ENCODE peak calls at places on chromosome 3, in five cellular contexts. One of them, this sample, is unnamed.

GRCh38 chr3:189267981-189268613 is 96.3 kb downstream of the TPRG1 start:
- DNase-seq in H1: no peak
- DNase-seq in HepG2: peak
- DNase-seq in GM12878: no peak
- DNase-seq in K562: no peak
- DNase-seq in this sample: peak

GRCh38 chr3:47259114-47259513 is 23.5 kb downstream of the KIF9 start:
- DNase-seq in H1: no peak
- DNase-seq in HepG2: no peak
- DNase-seq in GM12878: no peak
- DNase-seq in K562: no peak
- DNase-seq in this sample: no peak

GRCh38 chr3:67386446-67386845 is 268.0 kb downstream of the SUCLG2 start:
- DNase-seq in H1: no peak
- DNase-seq in HepG2: no peak
- DNase-seq in GM12878: no peak
- DNase-seq in K562: no peak
- DNase-seq in this sample: no peak

GRCh38 chr3:140505256-140505655 is 172.6 kb upstream of the TRIM42 start:
- DNase-seq in H1: no peak
- DNase-seq in HepG2: no peak
- DNase-seq in GM12878: peak
- DNase-seq in K562: no peak
- DNase-seq in this sample: no peak

GRCh38 chr3:73094127-73094526 is 32.7 kb downstream of the EBLN2 start:
- DNase-seq in H1: no peak
- DNase-seq in HepG2: peak
- DNase-seq in GM12878: no peak
- DNase-seq in K562: peak
- DNase-seq in this sample: peak

GRCh38 chr3:24583004-24583403 is 88.4 kb upstream of the THRB start:
- DNase-seq in H1: no peak
- DNase-seq in HepG2: peak
- DNase-seq in GM12878: no peak
- DNase-seq in K562: no peak
- DNase-seq in this sample: peak

GRCh38 chr3:134059680-134060560 is 30.2 kb upstream of the SLCO2A1 start:
- DNase-seq in H1: no peak
- DNase-seq in HepG2: peak
- DNase-seq in GM12878: no peak
- DNase-seq in K562: no peak
- DNase-seq in this sample: no peak

GRCh38 chr3:172974969-172975368 is 166.1 kb downstream of the SPATA16 start:
- DNase-seq in H1: no peak
- DNase-seq in HepG2: no peak
- DNase-seq in GM12878: no peak
- DNase-seq in K562: no peak
- DNase-seq in this sample: no peak

GRCh38 chr3:150370982-150371381 is 37.1 kb upstream of the TSC22D2 start:
- DNase-seq in H1: no peak
- DNase-seq in HepG2: no peak
- DNase-seq in GM12878: no peak
- DNase-seq in K562: no peak
- DNase-seq in this sample: no peak

DNA sequence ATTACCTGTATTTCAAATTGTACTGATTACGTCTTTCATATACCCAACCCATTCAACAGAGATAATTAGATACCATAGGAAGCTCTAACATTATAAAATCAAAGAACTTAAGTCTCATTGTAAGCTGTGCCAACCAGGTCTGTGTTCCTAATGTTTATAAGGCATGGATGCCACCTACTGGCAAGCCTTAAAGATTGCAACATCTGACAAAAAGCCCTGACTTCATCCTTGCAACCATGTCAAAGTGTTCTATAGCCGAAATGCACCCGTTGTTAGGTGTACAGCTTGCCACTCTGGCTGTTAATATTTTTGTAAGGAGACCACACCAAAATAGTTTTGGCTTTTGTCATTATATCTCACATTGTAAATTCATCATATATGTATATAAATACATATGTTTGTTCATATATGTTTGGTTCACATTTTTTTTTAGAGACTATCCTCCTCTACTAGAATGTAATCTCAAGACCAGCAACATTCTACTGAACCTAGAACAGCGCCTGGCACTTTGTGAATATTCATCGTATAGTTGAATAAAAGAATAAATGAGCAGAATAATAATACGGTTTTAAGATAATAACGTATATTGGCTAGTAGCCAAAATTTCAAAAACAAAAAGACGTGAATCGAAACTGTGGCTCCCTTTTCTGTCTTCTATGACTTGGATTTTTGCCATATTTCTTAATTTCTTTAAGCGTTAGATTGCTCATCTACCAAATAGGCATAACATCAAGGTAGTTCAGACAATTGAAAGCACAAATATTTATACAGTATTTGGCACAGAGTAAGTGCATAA is 258.1 kb downstream of the TBL1XR1 start:
- DNase-seq in H1: no peak
- DNase-seq in HepG2: peak
- DNase-seq in GM12878: peak
- DNase-seq in K562: peak
- DNase-seq in this sample: peak
- TF ChIP-seq KDM1A in H1: no peak
- TF ChIP-seq KDM1A in HepG2: no peak
- TF ChIP-seq KDM1A in GM12878: no peak
- TF ChIP-seq KDM1A in K562: no peak
- TF ChIP-seq KDM1A in this sample: no peak

DNA sequence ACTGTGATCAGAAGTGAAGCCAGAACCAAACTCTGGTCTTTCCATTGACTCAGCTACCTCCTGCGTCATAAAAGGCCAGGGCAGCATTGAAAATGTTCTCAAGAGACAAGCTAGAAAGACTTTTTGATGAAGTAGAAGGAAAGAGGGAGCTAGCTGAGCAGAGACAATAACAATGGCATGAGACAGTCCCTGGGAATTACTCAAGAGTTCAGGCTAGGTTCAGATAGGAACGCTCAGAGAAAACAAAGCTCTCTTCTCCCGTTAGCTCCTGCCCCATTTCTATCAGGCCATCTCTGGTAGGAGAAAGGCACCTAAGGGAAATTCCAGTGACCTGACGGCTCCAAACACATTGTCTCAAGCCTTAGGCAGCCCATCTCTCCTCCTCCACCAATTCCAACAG is 7.0 kb upstream of the OXTR start:
- DNase-seq in H1: no peak
- DNase-seq in HepG2: peak
- DNase-seq in GM12878: no peak
- DNase-seq in K562: no peak
- DNase-seq in this sample: no peak
- TF ChIP-seq KDM1A in H1: no peak
- TF ChIP-seq KDM1A in HepG2: no peak
- TF ChIP-seq KDM1A in GM12878: no peak
- TF ChIP-seq KDM1A in K562: no peak
- TF ChIP-seq KDM1A in this sample: no peak

GRCh38 chr3:195813916-195814486 is 2.3 kb upstream of the MUC4 start:
- DNase-seq in H1: no peak
- DNase-seq in HepG2: no peak
- DNase-seq in GM12878: no peak
- DNase-seq in K562: no peak
- DNase-seq in this sample: no peak
- TF ChIP-seq KDM1A in H1: no peak
- TF ChIP-seq KDM1A in HepG2: no peak
- TF ChIP-seq KDM1A in GM12878: no peak
- TF ChIP-seq KDM1A in K562: no peak
- TF ChIP-seq KDM1A in this sample: no peak

GRCh38 chr3:70729845-70730244 is 417.4 kb upstream of the MDFIC2 start:
- DNase-seq in H1: no peak
- DNase-seq in HepG2: no peak
- DNase-seq in GM12878: no peak
- DNase-seq in K562: no peak
- DNase-seq in this sample: no peak

GRCh38 chr3:70726096-70726745 is 413.8 kb upstream of the MDFIC2 start:
- DNase-seq in H1: no peak
- DNase-seq in HepG2: no peak
- DNase-seq in GM12878: no peak
- DNase-seq in K562: no peak
- DNase-seq in this sample: no peak

GRCh38 chr3:70728311-70728710 is 415.9 kb upstream of the MDFIC2 start:
- DNase-seq in H1: no peak
- DNase-seq in HepG2: no peak
- DNase-seq in GM12878: no peak
- DNase-seq in K562: no peak
- DNase-seq in this sample: no peak

GRCh38 chr3:70731046-70731445 is 418.6 kb upstream of the MDFIC2 start:
- DNase-seq in H1: no peak
- DNase-seq in HepG2: no peak
- DNase-seq in GM12878: no peak
- DNase-seq in K562: no peak
- DNase-seq in this sample: no peak

GRCh38 chr3:70726966-70727365 is 414.5 kb upstream of the MDFIC2 start:
- DNase-seq in H1: no peak
- DNase-seq in HepG2: no peak
- DNase-seq in GM12878: no peak
- DNase-seq in K562: no peak
- DNase-seq in this sample: no peak
- TF ChIP-seq KDM1A in H1: no peak
- TF ChIP-seq KDM1A in HepG2: no peak
- TF ChIP-seq KDM1A in GM12878: no peak
- TF ChIP-seq KDM1A in K562: no peak
- TF ChIP-seq KDM1A in this sample: no peak

GRCh38 chr3:94990952-94991705 is 928.3 kb downstream of the NSUN3 start:
- DNase-seq in H1: no peak
- DNase-seq in HepG2: no peak
- DNase-seq in GM12878: no peak
- DNase-seq in K562: no peak
- DNase-seq in this sample: no peak
- TF ChIP-seq KDM1A in H1: no peak
- TF ChIP-seq KDM1A in HepG2: no peak
- TF ChIP-seq KDM1A in GM12878: no peak
- TF ChIP-seq KDM1A in K562: no peak
- TF ChIP-seq KDM1A in this sample: no peak

GRCh38 chr3:14283821-14284438 is 105.3 kb downstream of the LSM3 start:
- DNase-seq in H1: no peak
- DNase-seq in HepG2: no peak
- DNase-seq in GM12878: no peak
- DNase-seq in K562: no peak
- DNase-seq in this sample: no peak
- TF ChIP-seq KDM1A in H1: no peak
- TF ChIP-seq KDM1A in HepG2: no peak
- TF ChIP-seq KDM1A in GM12878: no peak
- TF ChIP-seq KDM1A in K562: no peak
- TF ChIP-seq KDM1A in this sample: no peak

DNA sequence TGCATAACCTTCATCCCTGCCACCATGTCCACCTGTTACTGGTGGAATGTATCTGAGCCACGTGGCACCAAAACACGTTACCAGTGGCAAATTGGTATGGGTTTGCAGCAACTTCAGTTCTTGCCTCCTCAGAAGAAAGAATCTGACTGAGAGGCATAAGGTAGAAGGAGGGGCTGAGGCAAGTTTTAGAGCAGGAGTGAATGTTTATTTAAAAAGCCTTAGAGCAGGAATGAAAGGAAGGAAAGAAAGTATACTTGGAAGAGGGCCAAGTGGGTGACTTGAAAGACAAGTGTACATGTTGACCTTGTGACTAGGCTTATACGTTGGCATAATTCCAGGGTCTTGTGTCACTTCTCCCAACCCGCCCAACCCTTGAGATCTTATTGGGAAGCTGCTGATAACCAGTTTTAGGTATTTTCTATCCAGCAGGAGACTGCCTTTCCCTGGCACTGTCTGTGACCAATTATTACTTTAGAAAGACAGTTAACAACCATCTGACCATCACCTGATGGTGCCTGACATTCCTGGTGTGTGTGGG is 436.8 kb upstream of the ZNF717 start:
- DNase-seq in H1: no peak
- DNase-seq in HepG2: no peak
- DNase-seq in GM12878: no peak
- DNase-seq in K562: no peak
- DNase-seq in this sample: no peak
- TF ChIP-seq KDM1A in H1: no peak
- TF ChIP-seq KDM1A in HepG2: no peak
- TF ChIP-seq KDM1A in GM12878: no peak
- TF ChIP-seq KDM1A in K562: no peak
- TF ChIP-seq KDM1A in this sample: no peak

GRCh38 chr3:132568427-132568826 is 28.6 kb upstream of the ACKR4 start:
- DNase-seq in H1: no peak
- DNase-seq in HepG2: no peak
- DNase-seq in GM12878: no peak
- DNase-seq in K562: no peak
- DNase-seq in this sample: no peak
- TF ChIP-seq KDM1A in H1: no peak
- TF ChIP-seq KDM1A in HepG2: no peak
- TF ChIP-seq KDM1A in GM12878: no peak
- TF ChIP-seq KDM1A in K562: no peak
- TF ChIP-seq KDM1A in this sample: no peak

DNA sequence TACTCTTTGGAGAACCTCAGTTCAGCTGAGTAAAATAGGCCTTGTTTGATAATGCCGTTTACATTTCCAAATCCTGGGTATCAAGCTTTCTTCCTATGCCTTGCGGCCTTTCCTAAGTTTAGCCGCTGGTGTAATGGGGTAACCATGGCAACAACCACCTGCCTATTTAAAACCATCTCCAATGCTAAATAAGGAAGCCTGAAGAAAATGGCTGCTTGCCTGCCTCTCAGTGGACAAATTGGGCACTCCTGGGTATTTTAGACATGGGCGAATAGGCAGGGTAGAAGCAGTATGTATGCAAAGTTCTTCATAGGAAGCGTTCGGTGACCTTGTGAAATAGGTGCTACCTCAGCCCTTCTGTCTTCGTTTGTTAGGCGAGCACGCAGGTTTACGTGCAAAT is 122.7 kb downstream of the DGKG start:
- DNase-seq in H1: no peak
- DNase-seq in HepG2: no peak
- DNase-seq in GM12878: no peak
- DNase-seq in K562: no peak
- DNase-seq in this sample: no peak
- TF ChIP-seq KDM1A in H1: no peak
- TF ChIP-seq KDM1A in HepG2: no peak
- TF ChIP-seq KDM1A in GM12878: no peak
- TF ChIP-seq KDM1A in K562: no peak
- TF ChIP-seq KDM1A in this sample: no peak

This sample was measured in A549.